ENCODE peak calls at places on chromosomes 16 and 17, in four cellular contexts. L is psoas muscle, U is fibroblast of lung, S is H9. A is an unnamed sample.

GRCh38 chr17:20234266-20234665 is 225.1 kb downstream of the SPECC1 start:
- DNase-seq in L (no peak), U (no peak), S (no peak), A (no peak)

GRCh38 chr17:50967795-50968194 is 101.6 kb upstream of the TOB1 start:
- DNase-seq in L (no peak), U (peak; percentile 27), S (no peak), A (peak; percentile 75)

GRCh38 chr17:77049440-77049839 is 91.3 kb upstream of the SEC14L1 start:
- DNase-seq in L (no peak), U (no peak), S (no peak), A (no peak)

GRCh38 chr16:68972720-68973119 is 129.4 kb downstream of the TANGO6 start:
- DNase-seq in L (no peak), U (peak; percentile 50), S (peak; percentile 89), A (no peak)

GRCh38 chr16:12781777-12782176 is 21.9 kb downstream of the CPPED1 start:
- DNase-seq in L (no peak), U (no peak), S (no peak), A (no peak)

GRCh38 chr17:75697651-75698291 is 23.5 kb upstream of the ITGB4 start:
- DNase-seq in L (no peak), U (no peak), S (no peak), A (no peak)

GRCh38 chr16:67714522-67714921 is 4.6 kb downstream of the GFOD2 start:
- DNase-seq in L (no peak), U (no peak), S (no peak), A (no peak)

GRCh38 chr17:81846743-81847689 is 12.2 kb upstream of the PPP1R27 start:
- DNase-seq in L (no peak), U (no peak), S (no peak), A (no peak)

GRCh38 chr17:28530250-28530649 is 22.2 kb downstream of the UNC119 start:
- DNase-seq in L (no peak), U (no peak), S (no peak), A (no peak)

GRCh38 chr16:84443166-84443802 is 61.2 kb downstream of the MEAK7 start:
- DNase-seq in L (no peak), U (no peak), S (no peak), A (no peak)

GRCh38 chr17:78826836-78827509 is 13.6 kb downstream of the USP36 start:
- DNase-seq in L (peak; percentile 55), U (no peak), S (no peak), A (no peak)

GRCh38 chr17:4722678-4723240 is 8.5 kb upstream of the MED11 start:
- DNase-seq in L (no peak), U (no peak), S (no peak), A (no peak)

GRCh38 chr16:63050391-63050790 is 1014.2 kb upstream of the CDH8 start:
- DNase-seq in L (no peak), U (no peak), S (no peak), A (no peak)

GRCh38 chr16:82055728-82056549 is 20.9 kb downstream of the HSD17B2 start:
- DNase-seq in L (no peak), U (no peak), S (no peak), A (no peak)

GRCh38 chr17:76196675-76197074 is 43.6 kb downstream of the RNF157 start:
- DNase-seq in L (peak; percentile 95), U (peak; percentile 71), S (no peak), A (no peak)

GRCh38 chr16:4272114-4272954 is 489 bp downstream of the TFAP4 start:
- DNase-seq in L (peak; percentile 79), U (peak; percentile 28), S (peak; percentile 62), A (peak; percentile 67)

GRCh38 chr16:57618306-57619132 is 9.9 kb upstream of the ADGRG1 start:
- DNase-seq in L (peak; percentile 56), U (no peak), S (peak; percentile 9), A (peak; percentile 17)

GRCh38 chr17:55430531-55431228 is 9.0 kb upstream of the MMD start:
- DNase-seq in L (no peak), U (no peak), S (no peak), A (no peak)

GRCh38 chr17:74231846-74232713 is 18.7 kb downstream of the TTYH2 start:
- DNase-seq in L (no peak), U (no peak), S (no peak), A (no peak)

GRCh38 chr17:19447085-19447583 is 36.1 kb downstream of the RNF112 start:
- DNase-seq in L (no peak), U (peak; percentile 83), S (peak; percentile 89), A (peak; percentile 94)

GRCh38 chr17:79518330-79519151 is 92.3 kb downstream of the RBFOX3 start:
- DNase-seq in L (no peak), U (no peak), S (no peak), A (no peak)

DNA sequence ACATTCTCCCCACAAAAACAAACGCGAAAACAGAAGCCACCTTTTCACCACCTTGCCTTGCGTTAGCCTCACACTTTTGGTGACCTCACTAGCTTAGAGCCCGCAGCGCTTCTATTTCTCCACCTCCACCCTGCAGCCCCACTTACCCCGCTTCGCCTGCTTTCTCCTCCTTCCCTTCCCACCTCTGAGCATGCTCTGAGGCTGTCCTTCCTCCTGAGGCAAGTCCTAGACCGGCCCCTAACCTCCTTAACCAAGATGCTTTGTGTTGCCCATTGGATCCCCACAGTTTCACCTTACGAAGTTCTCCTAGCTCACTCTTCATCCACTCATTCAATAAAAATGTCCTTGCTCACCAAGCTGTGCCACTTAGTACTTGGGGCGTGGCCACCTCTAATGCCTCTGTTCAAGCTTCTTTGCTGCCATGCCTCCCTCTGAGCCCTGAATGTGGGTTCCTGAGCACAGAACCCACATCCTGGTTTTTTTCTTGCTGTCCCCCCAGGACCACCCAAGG is 1.3 kb downstream of the GNGT2 start:
- DNase-seq in L (no peak), U (no peak), S (no peak), A (no peak)
- H3K4me1 ChIP-seq in L (no peaks in the 10 kb centered on the region), U (peaks cover 4% of the 10 kb centered on the region), S (peaks cover 4% of the 10 kb centered on the region), A (peaks cover 4% of the 10 kb centered on the region)

GRCh38 chr16:2436110-2436509 is 6.9 kb downstream of the CCNF start:
- DNase-seq in L (no peak), U (no peak), S (no peak), A (no peak)
- H3K4me1 ChIP-seq in L (no peaks in the 10 kb centered on the region), U (peaks cover under 1% of the 10 kb centered on the region), S (no peaks in the 10 kb centered on the region), A (no peaks in the 10 kb centered on the region)

GRCh38 chr17:45309400-45309799 is 7.4 kb downstream of the MAP3K14 start:
- DNase-seq in L (no peak), U (no peak), S (no peak), A (no peak)

GRCh38 chr17:45311762-45312476 is 4.9 kb downstream of the MAP3K14 start:
- DNase-seq in L (peak; percentile 88), U (no peak), S (no peak), A (no peak)

GRCh38 chr17:45311406-45311761 is 5.4 kb downstream of the MAP3K14 start:
- DNase-seq in L (no peak), U (no peak), S (no peak), A (no peak)

GRCh38 chr17:45308840-45309239 is 8.0 kb downstream of the MAP3K14 start:
- DNase-seq in L (no peak), U (no peak), S (no peak), A (no peak)

DNA sequence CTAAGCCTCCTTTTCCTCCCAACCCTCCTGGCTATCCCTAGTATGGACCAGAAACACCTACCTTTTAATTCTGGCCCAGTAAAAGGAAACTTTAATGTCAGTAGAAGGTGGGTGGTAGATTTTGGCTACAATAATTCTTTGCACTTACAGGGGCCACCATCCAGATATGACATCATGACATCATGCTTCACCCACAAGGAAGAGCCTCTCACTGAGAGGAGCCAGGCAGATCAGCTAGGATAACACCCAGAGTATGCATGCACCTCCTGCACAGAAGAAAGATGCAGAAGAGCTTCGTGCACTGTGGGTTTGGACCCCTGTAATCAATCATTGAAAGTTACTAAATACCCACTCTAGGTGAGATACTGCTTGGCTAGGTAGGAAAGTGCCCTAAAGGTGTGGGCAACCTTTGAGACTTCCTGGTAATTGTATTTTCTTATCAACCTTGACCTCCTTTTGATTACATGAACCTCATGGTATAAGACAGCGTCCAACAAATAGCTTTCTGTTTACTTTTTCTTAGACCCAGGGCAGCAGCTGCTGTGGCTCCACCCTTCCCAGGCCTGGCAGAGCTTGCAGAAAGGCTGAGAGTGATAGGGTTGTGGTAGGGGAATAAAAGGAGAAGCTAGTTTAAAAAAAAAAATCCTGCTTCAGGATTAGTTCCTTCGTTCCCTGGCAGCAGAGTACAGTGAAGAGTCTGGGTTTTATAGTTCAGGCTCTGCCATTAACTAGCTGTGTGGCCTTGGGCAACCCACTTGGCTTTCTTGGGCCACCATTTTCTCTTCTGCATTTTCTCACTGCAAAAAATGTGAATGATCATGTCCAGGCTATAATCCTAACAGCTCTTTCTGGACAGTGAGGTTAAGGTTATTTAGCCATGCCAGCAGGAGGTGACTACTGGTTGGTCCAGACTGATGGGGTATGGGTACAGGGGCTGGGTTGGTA is 6.2 kb downstream of the MAP3K14 start:
- DNase-seq in L (peak; percentile 69), U (peak; percentile 76), S (no peak), A (peak; percentile 51)
- H3K4me1 ChIP-seq in L (peaks cover 95% of the 10 kb centered on the region), U (peaks cover 46% of the 10 kb centered on the region), S (peaks cover 3% of the 10 kb centered on the region), A (peaks cover 80% of the 10 kb centered on the region)

GRCh38 chr17:43529977-43530302 is 16.2 kb downstream of the ETV4 start:
- DNase-seq in L (no peak), U (no peak), S (no peak), A (no peak)
- H3K4me1 ChIP-seq in L (peaks cover 27% of the 10 kb centered on the region), U (peaks cover 14% of the 10 kb centered on the region), S (peaks cover 11% of the 10 kb centered on the region), A (peaks cover 28% of the 10 kb centered on the region)

GRCh38 chr16:88766975-88767374 is 18.0 kb downstream of the PIEZO1 start:
- DNase-seq in L (no peak), U (no peak), S (no peak), A (no peak)

GRCh38 chr16:88764080-88764479 is 20.9 kb downstream of the PIEZO1 start:
- DNase-seq in L (no peak), U (no peak), S (no peak), A (no peak)

GRCh38 chr16:88762941-88763340 is 22.1 kb downstream of the PIEZO1 start:
- DNase-seq in L (no peak), U (no peak), S (no peak), A (no peak)

GRCh38 chr16:88763502-88764053 is 21.4 kb downstream of the PIEZO1 start:
- DNase-seq in L (no peak), U (no peak), S (peak; percentile 89), A (no peak)

GRCh38 chr16:88764913-88765349 is 20.1 kb downstream of the PIEZO1 start:
- DNase-seq in L (no peak), U (no peak), S (no peak), A (no peak)
- H3K4me1 ChIP-seq in L (no peaks in the 10 kb centered on the region), U (peaks cover 21% of the 10 kb centered on the region), S (peaks cover 8% of the 10 kb centered on the region), A (peaks cover 30% of the 10 kb centered on the region)